ENCODE peak calls at places on chromosomes 2 and 18, in five cellular contexts. F is PC-3, O is BJ, C is A549, Z is upper lobe of right lung. B is an unnamed sample.

GRCh38 chr2:241354668-241355658 is 1.1 kb upstream of the FARP2 start:
- DNase-seq in Z (peak), O (no peak), C (peak), F (peak), B (peak)

GRCh38 chr2:7045601-7046590 is 128.7 kb downstream of the RNF144A start:
- DNase-seq in F (no peak), O (no peak), C (no peak), Z (no peak), B (no peak)

GRCh38 chr2:12796617-12797016 is 79.9 kb downstream of the TRIB2 start:
- DNase-seq in F (no peak), O (no peak), Z (no peak), C (no peak), B (no peak)

GRCh38 chr2:85437488-85438290 is 19.2 kb downstream of the SH2D6 start:
- DNase-seq in C (peak), O (no peak), Z (peak), F (peak), B (peak)

GRCh38 chr2:211867845-211868361 is 670.7 kb downstream of the ERBB4 start:
- DNase-seq in O (no peak), Z (no peak), F (peak), C (no peak), B (peak)

GRCh38 chr18:54149078-54149697 is 75.3 kb downstream of the MBD2 start:
- DNase-seq in F (peak), C (peak), Z (no peak), O (peak), B (peak)

GRCh38 chr2:174827371-174828369 is 63.4 kb upstream of the CHRNA1 start:
- DNase-seq in Z (no peak), F (peak), C (no peak), O (no peak), B (peak)

GRCh38 chr2:157625311-157625710 is 3.4 kb downstream of the ACVR1C start:
- DNase-seq in Z (no peak), F (no peak), O (no peak), C (no peak), B (no peak)

GRCh38 chr2:226641008-226641407 is 158.6 kb downstream of the IRS1 start:
- DNase-seq in O (no peak), Z (no peak), C (no peak), F (no peak), B (no peak)

GRCh38 chr2:231563378-231563961 is 29.2 kb upstream of the TEX44 start:
- DNase-seq in Z (no peak), C (peak), F (peak), O (no peak), B (peak)

GRCh38 chr2:20584637-20585321 is 66.1 kb downstream of the HS1BP3 start:
- DNase-seq in Z (peak), C (peak), O (peak), F (peak), B (peak)

GRCh38 chr2:120395221-120395620 is 49.3 kb downstream of the INHBB start:
- DNase-seq in F (no peak), Z (no peak), C (no peak), O (no peak), B (no peak)

GRCh38 chr18:53909668-53910067 is 314.8 kb downstream of the MBD2 start:
- DNase-seq in C (peak), F (peak), O (no peak), Z (no peak), B (peak)

GRCh38 chr2:215357660-215358059 is 45.8 kb downstream of the ATIC start:
- DNase-seq in O (no peak), F (no peak), Z (no peak), C (no peak), B (peak)

GRCh38 chr2:12010059-12010458 is 263.6 kb downstream of the LPIN1 start:
- DNase-seq in O (no peak), Z (no peak), C (no peak), F (no peak), B (no peak)

GRCh38 chr18:58221060-58221725 is 177.2 kb downstream of the NEDD4L start:
- DNase-seq in C (peak), Z (no peak), O (no peak), F (peak), B (peak)

GRCh38 chr2:28810384-28811285 is at the start of gene SPDYA:
- DNase-seq in C (peak), O (no peak), Z (peak), F (peak), B (peak)

GRCh38 chr2:160039166-160039903 is 23.1 kb downstream of the PLA2R1 start:
- DNase-seq in C (peak), F (peak), Z (no peak), O (no peak), B (peak)

GRCh38 chr2:164420787-164421186 is 200.5 kb downstream of the GRB14 start:
- DNase-seq in F (no peak), C (no peak), O (no peak), Z (peak), B (no peak)
- TF ChIP-seq CTCF in F (no peak), C (no peak), O (no peak), Z (no peak), B (no peak)

DNA sequence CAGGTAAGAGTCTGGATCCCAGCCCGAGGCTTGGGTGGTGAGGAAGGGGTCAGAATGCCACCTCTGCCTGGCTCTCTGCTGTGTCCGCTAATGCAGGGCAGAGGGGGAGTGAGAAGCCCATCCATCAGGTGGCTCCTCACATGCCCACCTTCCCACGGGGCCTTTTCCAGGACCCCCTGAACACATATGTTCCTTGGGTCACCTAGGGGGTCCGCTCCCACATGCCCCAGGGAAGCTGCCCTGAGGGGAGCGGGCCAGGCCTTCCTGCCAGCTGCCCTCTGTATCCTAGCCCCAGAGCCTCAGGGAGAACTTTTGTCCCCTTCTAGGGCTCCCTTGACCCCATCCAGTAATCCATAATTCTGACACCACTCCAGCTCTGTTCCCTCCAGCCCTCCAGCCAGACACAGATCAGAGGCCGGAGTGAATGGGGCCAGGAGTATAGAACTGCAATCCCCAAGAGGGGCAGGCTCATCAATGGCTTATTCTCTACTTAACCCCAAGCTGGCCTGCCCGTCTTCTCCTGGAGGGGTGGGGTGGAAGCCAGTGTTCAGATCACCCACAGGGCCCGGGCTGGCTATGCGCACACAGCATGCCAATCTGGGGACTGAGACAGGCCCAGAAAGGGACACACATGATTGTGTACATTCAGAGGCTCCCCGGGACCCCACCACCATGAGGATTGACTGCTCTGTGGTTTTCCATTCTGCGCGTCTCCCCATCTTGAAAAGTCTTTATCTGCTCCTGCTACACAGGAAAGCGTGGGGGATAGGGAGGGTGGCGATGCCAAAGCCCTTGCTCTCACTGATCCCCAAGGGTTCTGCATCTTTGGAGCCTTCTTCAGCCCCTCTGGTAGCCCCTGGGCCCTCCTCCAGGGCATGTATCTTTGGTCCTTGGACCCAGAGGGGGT is 1.1 kb downstream of the EMILIN1 start:
- DNase-seq in O (no peak), F (no peak), Z (no peak), C (no peak), B (no peak)
- H3K4me3 ChIP-seq in O (peak), F (no peak), Z (peak), C (no peak), B (peak)

DNA sequence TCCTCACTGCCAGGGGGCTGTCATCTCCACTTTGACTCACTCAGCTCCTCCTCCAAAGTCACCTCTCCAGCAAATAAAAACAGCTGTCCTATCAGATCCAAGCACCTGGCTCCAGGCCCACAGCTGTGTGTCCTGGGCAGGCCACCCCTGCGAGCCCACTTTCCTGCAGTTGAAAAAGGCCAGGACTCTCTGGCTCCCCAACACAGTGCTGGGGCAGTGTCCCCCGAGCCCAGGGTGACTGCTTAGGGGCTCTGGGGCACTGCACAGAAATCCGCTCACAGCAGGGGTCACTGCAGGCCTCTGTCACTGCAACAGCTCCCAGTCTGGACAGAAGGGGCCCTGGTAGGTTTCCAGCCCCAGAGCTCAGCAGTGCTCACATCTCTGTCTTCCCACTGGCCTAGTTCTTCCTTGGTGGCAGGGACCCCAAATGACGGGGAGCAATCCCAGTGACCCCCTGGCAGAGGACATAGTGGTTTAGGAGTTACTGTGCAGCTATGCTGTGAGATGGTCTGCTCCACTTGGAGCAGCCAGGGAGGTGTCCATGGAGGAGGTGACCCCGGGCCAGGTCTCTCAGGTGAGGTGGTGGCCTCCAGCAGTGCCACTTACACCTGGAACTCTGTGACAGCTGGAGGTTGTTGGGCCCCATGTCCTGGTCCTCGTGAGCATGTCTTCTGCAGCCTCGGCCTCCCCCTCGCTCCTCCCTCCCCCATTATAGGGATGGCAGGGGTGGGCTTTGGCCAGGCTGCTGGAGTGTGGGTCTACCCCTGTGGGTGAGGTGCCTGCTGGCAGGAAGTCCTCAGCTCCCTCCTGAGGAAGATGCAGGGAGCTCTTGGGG is 35.5 kb downstream of the HS6ST1 start:
- DNase-seq in C (no peak), O (no peak), Z (peak), F (no peak), B (no peak)
- TF ChIP-seq CTCF in C (no peak), O (no peak), Z (peak), F (peak), B (no peak)

DNA sequence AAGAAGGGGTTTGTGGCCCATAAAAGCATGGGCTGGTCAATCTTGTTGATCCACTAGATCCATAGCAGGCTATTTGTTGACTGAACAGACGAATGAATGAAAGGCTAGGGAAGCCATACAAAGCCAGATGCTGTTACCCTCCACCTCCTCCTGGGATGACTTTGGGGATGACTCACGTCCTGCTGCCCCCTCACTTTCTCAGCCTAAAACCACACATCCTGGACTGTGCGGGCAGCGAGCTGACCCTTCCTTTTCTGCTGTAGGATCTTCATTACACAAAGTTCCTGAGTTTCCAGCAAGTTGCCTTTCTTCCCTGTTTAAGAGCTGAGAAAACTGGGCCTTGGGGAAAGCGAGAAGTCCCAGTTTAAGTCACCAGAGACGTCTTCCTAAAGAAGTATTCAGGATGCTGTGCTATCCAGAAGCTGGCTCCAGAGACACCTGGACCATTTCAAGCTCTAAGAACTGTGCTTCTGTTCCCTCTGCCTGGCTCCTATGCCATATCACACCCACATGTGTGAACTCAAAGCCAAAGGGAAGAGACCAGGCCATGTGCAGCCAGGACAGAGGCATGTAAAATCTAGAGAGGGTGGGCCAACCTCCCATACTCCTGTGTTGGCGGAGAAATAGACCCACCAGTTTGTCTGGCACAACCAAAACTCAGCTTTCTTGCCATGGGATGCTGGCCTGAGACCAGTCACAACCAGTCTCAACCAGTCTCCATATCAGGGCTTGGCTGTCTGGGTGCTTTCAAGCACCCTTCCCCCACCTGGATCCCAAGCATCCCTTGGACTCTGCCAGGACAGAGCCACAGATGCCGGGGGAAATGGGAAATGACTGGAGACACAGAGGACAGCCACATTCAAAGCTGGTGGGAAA is 4.7 kb upstream of the SLC20A1 start:
- DNase-seq in O (peak), C (no peak), F (peak), Z (peak), B (peak)
- H3K4me3 ChIP-seq in O (no peak), C (no peak), F (peak), Z (no peak), B (no peak)

DNA sequence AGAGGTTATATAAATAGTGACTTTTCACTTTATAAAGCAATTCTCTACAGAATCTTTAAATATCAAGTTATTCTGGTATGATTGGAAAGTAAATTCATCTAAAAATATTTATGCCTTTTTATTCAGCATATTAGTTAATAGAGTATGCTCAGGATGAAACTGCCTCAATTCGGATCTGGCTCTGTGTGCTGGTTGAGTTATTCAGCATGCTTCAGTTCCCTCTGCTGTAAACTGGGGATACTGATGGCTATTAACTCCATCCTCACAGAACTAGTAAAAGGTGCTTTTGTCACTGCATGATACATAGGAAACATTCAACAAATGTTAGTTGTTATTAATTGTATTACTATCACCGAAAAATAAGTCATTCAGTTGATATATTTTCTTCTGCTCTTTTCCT is 250.3 kb downstream of the NRXN1 start:
- DNase-seq in F (no peak), C (no peak), Z (no peak), O (no peak), B (no peak)
- TF ChIP-seq CTCF in F (no peak), C (no peak), Z (no peak), O (no peak), B (no peak)

GRCh38 chr18:47928466-47928865 is 2.0 kb downstream of the SMAD2 start:
- DNase-seq in F (peak), Z (no peak), C (no peak), O (no peak), B (peak)
- H3K4me3 ChIP-seq in F (peak), Z (peak), C (peak), O (peak), B (peak)

GRCh38 chr2:113116100-113116958 is 11.1 kb upstream of the IL1RN start:
- DNase-seq in C (no peak), F (peak), O (no peak), Z (no peak), B (no peak)
- TF ChIP-seq CTCF in C (no peak), F (no peak), O (no peak), Z (no peak), B (no peak)

DNA sequence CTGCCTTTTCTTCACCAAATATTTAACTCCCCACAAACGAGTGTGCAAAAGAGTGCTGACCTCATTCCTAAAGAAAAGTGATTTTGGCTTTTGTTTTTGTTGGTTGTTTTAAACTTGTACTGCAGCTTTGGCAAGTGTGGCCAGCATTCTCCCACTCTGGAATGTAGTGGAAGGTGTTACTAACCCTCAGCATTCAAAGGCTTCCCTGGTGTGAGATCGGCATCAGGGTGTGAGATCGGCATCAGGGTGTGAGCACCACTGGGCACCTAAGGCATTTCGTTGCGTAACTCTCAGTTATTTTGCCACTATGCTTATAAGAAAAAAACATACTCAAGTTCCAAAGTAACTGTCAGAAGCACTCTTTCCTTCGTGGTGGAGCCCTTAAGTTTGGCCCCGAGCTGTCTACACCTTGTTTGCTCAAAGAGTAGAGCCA is 1.7 kb downstream of the CYBRD1 start:
- DNase-seq in O (no peak), F (no peak), Z (no peak), C (peak), B (peak)
- H3K4me3 ChIP-seq in O (peak), F (peak), Z (peak), C (peak), B (peak)

B was measured in fibroblast of pulmonary artery.